ENCODE peak calls at places on chromosomes 13 and 19, in nine cellular contexts. T is osteoblast; A is stimulated activated CD8-positive, alpha-beta memory T cell treated with anti-CD3 and anti-CD28 coated beads, Interleukin-15, amount 100 ng/mL, for 1 hour; U is NCI-H748 treated with DMSO at 0.1 percent for 48 hours; B is central memory CD4-positive, alpha-beta T cell; J is RPMI8226; R is kidney epithelial cell; W is activated gamma-delta T cell treated with Interleukin-2 at 50 U/mL for 16 hours; X is NCI-H774. S is an unnamed sample.

GRCh38 chr13:98923641-98924397 is 54.0 kb downstream of the DOCK9 start:
- DNase-seq in B (no peak), U (no peak), R (no peak), X (no peak), T (no peak), J (no peak), W (no peak), A (no peak), S (no peak)

GRCh38 chr13:113420833-113421600 is 32.3 kb downstream of the ADPRHL1 start:
- DNase-seq in U (no peak), T (no peak), B (no peak), R (no peak), A (no peak), W (no peak), J (no peak), X (no peak), S (no peak)

GRCh38 chr13:33147832-33148231 is 131.6 kb downstream of the KL start:
- DNase-seq in J (no peak), R (no peak), A (no peak), W (no peak), T (no peak), B (no peak), X (no peak), U (no peak), S (no peak)

GRCh38 chr19:57191141-57192063 is at the start of gene ZNF264:
- DNase-seq in X (peak), B (peak), R (peak), U (peak), A (peak), T (peak), J (peak), W (peak), S (peak)

GRCh38 chr13:28540612-28541011 is 45.7 kb upstream of the FLT1 start:
- DNase-seq in U (no peak), A (no peak), B (no peak), J (no peak), T (no peak), R (no peak), X (no peak), W (no peak), S (no peak)

GRCh38 chr13:101521371-101521770 is 68.9 kb downstream of the ITGBL1 start:
- DNase-seq in T (no peak), X (no peak), U (no peak), R (no peak), J (no peak), B (no peak), W (no peak), A (no peak), S (no peak)

GRCh38 chr19:34232566-34233481 is 21.5 kb upstream of the GARRE1 start:
- DNase-seq in R (peak), U (no peak), J (no peak), W (no peak), T (peak), B (no peak), A (no peak), X (no peak), S (peak)

GRCh38 chr13:80979035-80979641 is 638.2 kb upstream of the SPRY2 start:
- DNase-seq in A (no peak), J (peak), B (no peak), T (peak), U (peak), W (peak), R (peak), X (no peak), S (no peak)

GRCh38 chr13:49082653-49083536 is 107.2 kb downstream of the FNDC3A start:
- DNase-seq in J (no peak), A (no peak), W (no peak), X (no peak), B (no peak), U (no peak), R (no peak), T (peak), S (peak)

GRCh38 chr13:110576736-110577476 is 15.4 kb upstream of the RAB20 start:
- DNase-seq in U (no peak), W (no peak), J (no peak), X (no peak), R (no peak), B (no peak), T (no peak), A (no peak), S (no peak)

GRCh38 chr13:27830010-27830409 is 37.7 kb downstream of the GSX1 start:
- DNase-seq in J (peak), R (no peak), T (peak), B (peak), W (peak), A (peak), U (peak), X (peak), S (no peak)

GRCh38 chr13:44436589-44437337 is 63.1 kb downstream of the SERP2 start:
- DNase-seq in J (peak), X (peak), R (peak), T (peak), B (peak), U (peak), A (peak), W (peak), S (peak)

GRCh38 chr19:35266149-35266903 is 2.4 kb upstream of the USF2 start:
- DNase-seq in J (no peak), A (no peak), R (no peak), U (no peak), T (peak), X (no peak), B (no peak), W (no peak), S (no peak)

GRCh38 chr19:6062274-6062673 is 48.0 kb downstream of the RFX2 start:
- DNase-seq in J (no peak), U (no peak), B (peak), R (no peak), X (no peak), T (no peak), A (no peak), W (peak), S (no peak)

GRCh38 chr19:12825259-12826131 is 8.9 kb downstream of the RTBDN start:
- DNase-seq in B (no peak), J (peak), T (peak), A (no peak), X (no peak), U (no peak), R (no peak), W (no peak), S (no peak)

GRCh38 chr13:60410299-60410698 is 13.3 kb downstream of the TDRD3 start:
- DNase-seq in T (no peak), R (no peak), X (no peak), A (no peak), J (no peak), B (no peak), W (no peak), U (no peak), S (no peak)

GRCh38 chr19:17841810-17842662 is 5.7 kb downstream of the JAK3 start:
- DNase-seq in W (no peak), R (peak), A (peak), X (peak), U (peak), T (peak), J (no peak), B (no peak), S (no peak)

GRCh38 chr13:63107163-63107935 is 1691.7 kb upstream of the PCDH20 start:
- DNase-seq in U (no peak), X (no peak), J (no peak), W (no peak), B (no peak), A (no peak), R (peak), T (no peak), S (no peak)

GRCh38 chr19:511101-511841 is 4.0 kb downstream of the TPGS1 start:
- DNase-seq in B (peak), R (no peak), J (peak), X (peak), T (no peak), A (peak), U (peak), W (peak), S (no peak)

GRCh38 chr13:72505376-72505775 is 222.1 kb downstream of the MZT1 start:
- DNase-seq in U (no peak), R (no peak), B (no peak), J (no peak), A (no peak), T (no peak), X (no peak), W (no peak), S (no peak)

GRCh38 chr19:17865364-17866311 is 5.9 kb downstream of the RPL18A start:
- DNase-seq in W (no peak), R (no peak), U (no peak), B (no peak), X (no peak), J (peak), A (no peak), T (peak), S (no peak)